ENCODE peak calls at places on chromosomes 13 and 19, in five cellular contexts. C is heart left ventricle, E is brain microvascular endothelial cell, R is upper lobe of left lung, O is tibial artery. V is an unnamed sample.

GRCh38 chr13:33004454-33004853 is 11.8 kb upstream of the KL start:
- DNase-seq in O (peak), E (no peak), R (no peak), C (peak), V (no peak)

GRCh38 chr13:101755228-101755887 is 302.9 kb downstream of the ITGBL1 start:
- DNase-seq in C (no peak), R (no peak), O (no peak), E (peak), V (no peak)

GRCh38 chr13:82654851-82655517 is 1227.3 kb downstream of the SLITRK1 start:
- DNase-seq in O (peak), C (peak), E (peak), R (peak), V (peak)

GRCh38 chr13:23988546-23989122 is 91.3 kb upstream of the C1QTNF9B start:
- DNase-seq in C (no peak), E (no peak), O (no peak), R (no peak), V (no peak)

GRCh38 chr19:41998246-41999020 is 4.4 kb upstream of the ATP1A3 start:
- DNase-seq in E (peak), O (no peak), R (peak), C (no peak), V (no peak)

GRCh38 chr13:27922974-27923612 is 3.3 kb downstream of the PDX1 start:
- DNase-seq in O (no peak), C (no peak), E (no peak), R (no peak), V (no peak)

GRCh38 chr19:50720921-50721291 is 1.3 kb upstream of the SHANK1 start:
- DNase-seq in E (no peak), R (no peak), C (no peak), O (no peak), V (no peak)

GRCh38 chr13:87677334-87678234 is 6.4 kb downstream of the SLITRK5 start:
- DNase-seq in O (no peak), R (peak), C (no peak), E (no peak), V (no peak)

GRCh38 chr19:15583346-15583745 is 31.7 kb upstream of the CYP4F8 start:
- DNase-seq in R (peak), E (no peak), O (no peak), C (no peak), V (peak)

GRCh38 chr19:19821366-19822147 is at the start of gene ZNF506:
- DNase-seq in R (peak), O (peak), C (peak), E (peak), V (peak)

GRCh38 chr19:18941628-18942354 is 774 bp upstream of the HOMER3 start:
- DNase-seq in O (no peak), E (no peak), C (no peak), R (no peak), V (no peak)

GRCh38 chr19:4534836-4535658 is at the start of gene PLIN5:
- DNase-seq in R (peak), O (peak), E (peak), C (peak), V (peak)

GRCh38 chr13:54852831-54853230 is 1824.2 kb downstream of the OLFM4 start:
- DNase-seq in O (no peak), R (no peak), E (no peak), C (no peak), V (no peak)

GRCh38 chr13:21868823-21869222 is 197.9 kb downstream of the FGF9 start:
- DNase-seq in O (no peak), E (no peak), C (no peak), R (no peak), V (no peak)

GRCh38 chr19:17086129-17086528 is 10.6 kb downstream of the MYO9B start:
- DNase-seq in O (no peak), E (no peak), C (no peak), R (peak), V (no peak)

GRCh38 chr13:49838989-49839388 is 46.5 kb upstream of the KPNA3 start:
- DNase-seq in E (no peak), O (no peak), R (no peak), C (no peak), V (no peak)

GRCh38 chr19:17654993-17655392 is 33.2 kb downstream of the UNC13A start:
- DNase-seq in C (no peak), O (no peak), R (no peak), E (no peak), V (no peak)

GRCh38 chr13:26951581-26952177 is 191.1 kb upstream of the GPR12 start:
- DNase-seq in O (no peak), E (no peak), R (no peak), C (no peak), V (no peak)

GRCh38 chr13:44487989-44488388 is 88.1 kb downstream of the TSC22D1 start:
- DNase-seq in E (no peak), O (no peak), R (no peak), C (no peak), V (no peak)

GRCh38 chr13:20616059-20616797 is 49.3 kb downstream of the IFT88 start:
- DNase-seq in E (peak), C (no peak), O (no peak), R (no peak), V (no peak)

GRCh38 chr19:4023600-4024398 is 16.3 kb downstream of the PIAS4 start:
- DNase-seq in E (no peak), R (peak), C (no peak), O (no peak), V (no peak)

GRCh38 chr13:83943530-83944279 is 61.4 kb upstream of the SLITRK1 start:
- DNase-seq in E (no peak), C (no peak), O (no peak), R (no peak), V (no peak)

GRCh38 chr13:53321301-53321700 is 292.7 kb downstream of the OLFM4 start:
- DNase-seq in E (no peak), O (no peak), C (no peak), R (no peak), V (no peak)

GRCh38 chr19:3324405-3324856 is 42.0 kb upstream of the NFIC start:
- DNase-seq in O (peak), C (peak), R (no peak), E (peak), V (peak)

GRCh38 chr19:1266818-1267440 is 2.2 kb upstream of the CIRBP start:
- DNase-seq in C (peak), R (peak), E (no peak), O (peak), V (peak)
- H3K4me3 ChIP-seq in C (peak), R (peak), E (peak), O (peak), V (peak)

GRCh38 chr19:13476071-13476470 is 30.2 kb downstream of the CACNA1A start:
- DNase-seq in O (no peak), C (no peak), R (no peak), E (no peak), V (no peak)
- TF ChIP-seq CTCF in O (no peak), C (no peak), R (no peak), E (no peak), V (no peak)

DNA sequence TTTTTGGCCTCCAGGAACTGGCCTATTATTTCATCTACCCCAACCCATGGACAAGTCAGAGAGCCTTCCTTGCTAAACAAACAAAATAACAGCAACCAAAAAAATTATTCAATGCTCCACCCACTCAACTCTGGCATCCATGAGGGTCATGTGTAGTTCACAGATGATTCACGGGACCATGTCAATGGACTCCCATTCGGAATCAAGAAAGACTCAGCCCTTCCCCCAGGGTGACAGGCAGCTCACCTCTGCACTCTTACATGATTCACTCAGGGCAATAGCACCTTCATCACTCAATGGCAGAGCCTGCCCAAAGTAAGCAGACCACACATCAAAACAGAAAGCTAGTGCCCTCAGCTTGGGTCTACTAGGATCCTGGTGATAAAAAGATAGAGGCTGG is 14.3 kb upstream of the SCEL start:
- DNase-seq in C (no peak), E (peak), O (no peak), R (no peak), V (no peak)
- H3K27ac ChIP-seq in C (no peak), E (peak), O (no peak), R (peak), V (no peak)

GRCh38 chr13:39452834-39453233 is 150.2 kb downstream of the LHFPL6 start:
- DNase-seq in E (no peak), C (no peak), O (no peak), R (no peak), V (no peak)

GRCh38 chr13:39452412-39452811 is 150.6 kb downstream of the LHFPL6 start:
- DNase-seq in O (no peak), E (no peak), C (no peak), R (no peak), V (no peak)

GRCh38 chr13:39451301-39451700 is 151.7 kb downstream of the LHFPL6 start:
- DNase-seq in E (no peak), C (no peak), O (no peak), R (no peak), V (no peak)

GRCh38 chr13:39450176-39450575 is 152.8 kb downstream of the LHFPL6 start:
- DNase-seq in R (no peak), C (no peak), E (no peak), O (no peak), V (no peak)

GRCh38 chr13:39451860-39452301 is 151.1 kb downstream of the LHFPL6 start:
- DNase-seq in R (no peak), C (peak), E (peak), O (peak), V (peak)
- H3K4me3 ChIP-seq in R (no peak), C (no peak), E (no peak), O (no peak), V (no peak)

DNA sequence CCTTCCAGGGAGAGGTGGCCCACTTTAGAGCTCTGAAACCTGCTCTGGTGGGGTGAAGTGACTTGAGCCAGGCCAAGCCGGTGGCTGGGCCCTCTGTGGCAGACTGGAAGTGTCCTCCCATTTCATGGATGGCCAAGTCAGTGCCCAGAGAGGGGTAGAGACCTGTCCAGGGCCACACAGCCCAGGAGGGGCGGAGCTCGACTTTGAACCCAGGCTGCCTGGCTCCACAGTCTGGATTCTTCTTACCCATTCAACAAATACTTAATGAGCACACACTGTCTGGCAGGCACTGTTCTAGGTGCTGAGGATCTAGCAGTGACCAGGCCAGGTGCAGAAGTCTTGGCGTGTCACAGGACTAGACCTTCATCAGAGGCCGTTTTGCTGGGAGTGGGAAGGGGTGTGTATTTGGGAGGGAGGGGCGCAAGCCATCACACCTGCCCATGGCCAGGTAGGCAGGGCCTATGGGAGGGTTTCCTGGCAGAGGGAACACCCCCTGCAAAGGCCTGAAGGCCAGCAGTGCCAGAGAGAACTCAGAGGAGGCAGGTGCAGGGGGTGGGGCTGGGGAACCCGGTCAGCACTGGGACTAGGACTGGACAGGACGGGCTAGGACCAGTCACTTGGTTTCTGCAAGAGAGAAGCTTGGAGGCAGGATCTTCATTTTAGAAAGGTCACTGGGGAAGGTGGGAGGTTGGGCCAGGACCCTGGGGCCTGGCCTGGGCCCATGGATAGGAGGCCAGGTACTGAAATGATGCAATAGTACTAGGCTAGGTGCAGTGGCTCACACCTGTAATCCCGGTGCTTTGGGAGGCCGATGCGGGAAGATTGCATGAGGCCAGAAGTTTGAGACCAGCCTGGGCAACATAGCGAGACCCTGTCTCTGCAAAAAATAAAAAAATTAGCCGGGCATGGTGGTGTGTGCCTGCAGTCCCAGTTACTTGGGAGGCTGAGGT is 31.8 kb downstream of the DNM2 start:
- DNase-seq in E (no peak), C (no peak), O (no peak), R (no peak), V (no peak)
- TF ChIP-seq CTCF in E (no peak), C (no peak), O (no peak), R (no peak), V (no peak)

V was measured in sigmoid colon.